ENCODE peak calls at places on chromosome 10, in four cellular contexts. Q, W, X and G are unnamed samples.

GRCh38 chr10:48444266-48444665 is 137.8 kb downstream of the MAPK8 start:
- DNase-seq in Q (no peak), W (no peak), X (no peak), G (no peak)

GRCh38 chr10:49318028-49318427 is 19.1 kb downstream of the C10orf71 start:
- DNase-seq in W (no peak), Q (no peak), X (no peak), G (no peak)

GRCh38 chr10:114538544-114538906 is 119.5 kb downstream of the ABLIM1 start:
- DNase-seq in Q (peak; percentile 48), X (peak; percentile 35), W (no peak), G (no peak)

GRCh38 chr10:89337493-89337892 is 9.7 kb downstream of the IFIT3 start:
- DNase-seq in Q (no peak), W (no peak), X (no peak), G (peak; percentile 15)

GRCh38 chr10:5125315-5126044 is 31.3 kb downstream of the AKR1C3 start:
- DNase-seq in W (no peak), X (no peak), Q (no peak), G (no peak)

GRCh38 chr10:24435374-24435773 is 226.4 kb downstream of the KIAA1217 start:
- DNase-seq in X (no peak), Q (no peak), W (no peak), G (no peak)

GRCh38 chr10:99709480-99710229 is 22.3 kb downstream of the COX15 start:
- DNase-seq in W (no peak), Q (peak; percentile 13), X (no peak), G (peak; percentile 30)

GRCh38 chr10:12414278-12414988 is 65.1 kb downstream of the CAMK1D start:
- DNase-seq in Q (no peak), X (no peak), W (no peak), G (no peak)

GRCh38 chr10:76024460-76025123 is 593.2 kb downstream of the LRMDA start:
- DNase-seq in Q (no peak), W (no peak), X (no peak), G (no peak)

GRCh38 chr10:46544989-46545791 is 11.3 kb downstream of the GPRIN2 start:
- DNase-seq in X (no peak), W (peak; percentile 24), Q (peak; percentile 48), G (peak; percentile 72)

GRCh38 chr10:30995081-30995480 is 36.6 kb downstream of the ZNF438 start:
- DNase-seq in W (no peak), X (no peak), Q (no peak), G (no peak)
- TF ChIP-seq CTCF in W (no peak), X (no peak), Q (no peak), G (no peak)

GRCh38 chr10:125037145-125037544 is 95.2 kb downstream of the ZRANB1 start:
- DNase-seq in X (no peak), Q (no peak), W (no peak), G (no peak)

GRCh38 chr10:125039354-125039769 is 97.4 kb downstream of the ZRANB1 start:
- DNase-seq in Q (no peak), W (no peak), X (no peak), G (no peak)

GRCh38 chr10:125041856-125042506 is 100.1 kb downstream of the ZRANB1 start:
- DNase-seq in W (no peak), Q (no peak), X (no peak), G (no peak)

GRCh38 chr10:125035588-125036298 is 93.8 kb downstream of the ZRANB1 start:
- DNase-seq in X (no peak), W (no peak), Q (no peak), G (no peak)

GRCh38 chr10:125038637-125039036 is 96.7 kb downstream of the ZRANB1 start:
- DNase-seq in X (no peak), W (peak; percentile 71), Q (peak; percentile 37), G (no peak)
- TF ChIP-seq CTCF in X (no peak), W (no peak), Q (no peak), G (no peak)

GRCh38 chr10:20858292-20859124 is 38.6 kb downstream of the NEBL start:
- DNase-seq in W (no peak), X (peak; percentile 9), Q (no peak), G (no peak)
- TF ChIP-seq CTCF in W (peak; percentile 51), X (peak; percentile 65), Q (peak; percentile 24), G (peak; percentile 30)

GRCh38 chr10:104403625-104404024 is 50.0 kb downstream of the CFAP58 start:
- DNase-seq in W (no peak), Q (no peak), X (no peak), G (no peak)

DNA sequence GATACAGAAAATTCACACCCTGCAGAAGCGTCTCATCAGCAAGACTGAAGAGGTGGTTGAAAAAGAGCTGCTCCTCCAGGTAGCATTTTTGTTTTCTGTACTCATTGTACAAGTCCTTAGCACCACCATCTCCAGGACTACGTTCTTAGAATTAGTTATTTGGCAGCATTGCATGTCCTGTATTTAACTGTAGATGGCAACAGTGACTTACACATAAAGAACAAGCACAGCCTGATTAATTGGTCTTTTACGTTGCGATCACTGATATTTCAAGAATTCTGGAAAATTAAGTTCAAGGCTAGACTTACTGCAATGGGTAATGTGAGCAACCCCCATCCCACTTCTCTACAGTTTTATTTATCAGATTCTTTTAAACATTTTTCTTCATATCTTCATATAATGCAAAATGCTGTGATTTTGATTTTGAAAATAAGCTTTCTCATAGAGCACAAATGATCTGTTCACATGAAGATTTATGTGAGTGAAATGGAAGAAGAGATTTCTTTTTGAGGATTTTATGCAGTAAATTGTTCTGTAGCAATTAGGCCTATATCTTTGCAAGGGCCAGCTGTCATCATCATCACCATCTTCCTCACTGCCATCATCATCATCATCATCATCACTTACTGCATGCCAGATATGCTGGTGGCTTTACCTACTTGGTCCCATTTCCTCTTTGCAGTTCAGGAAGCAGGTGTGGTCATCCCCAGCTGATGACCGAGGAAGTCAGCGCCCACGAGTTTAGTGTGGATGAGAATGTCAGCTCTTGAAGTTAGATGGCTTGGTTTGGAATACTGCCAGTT is 53.3 kb downstream of the CFAP58 start:
- DNase-seq in Q (no peak), W (no peak), X (no peak), G (peak; percentile 12)
- TF ChIP-seq CTCF in Q (no peak), W (peak; percentile 30), X (peak; percentile 12), G (no peak)

GRCh38 chr10:73244866-73245477 is 2.1 kb downstream of the DNAJC9 start:
- DNase-seq in Q (no peak), X (no peak), W (no peak), G (no peak)

GRCh38 chr10:73247509-73248258 is 629 bp upstream of the DNAJC9 start:
- DNase-seq in Q (no peak), X (no peak), W (no peak), G (peak; percentile 17)

GRCh38 chr10:73248259-73248724 is 1.2 kb upstream of the DNAJC9 start:
- DNase-seq in W (no peak), Q (no peak), X (no peak), G (no peak)

GRCh38 chr10:73246322-73246782 is 703 bp downstream of the DNAJC9 start:
- DNase-seq in X (no peak), Q (no peak), W (no peak), G (no peak)

GRCh38 chr10:73246783-73247508 is at the start of gene DNAJC9:
- DNase-seq in X (peak; percentile 98), W (peak; percentile 97), Q (peak; percentile 98), G (peak; percentile 91)
- TF ChIP-seq CTCF in X (no peak), W (no peak), Q (no peak), G (no peak)

DNA sequence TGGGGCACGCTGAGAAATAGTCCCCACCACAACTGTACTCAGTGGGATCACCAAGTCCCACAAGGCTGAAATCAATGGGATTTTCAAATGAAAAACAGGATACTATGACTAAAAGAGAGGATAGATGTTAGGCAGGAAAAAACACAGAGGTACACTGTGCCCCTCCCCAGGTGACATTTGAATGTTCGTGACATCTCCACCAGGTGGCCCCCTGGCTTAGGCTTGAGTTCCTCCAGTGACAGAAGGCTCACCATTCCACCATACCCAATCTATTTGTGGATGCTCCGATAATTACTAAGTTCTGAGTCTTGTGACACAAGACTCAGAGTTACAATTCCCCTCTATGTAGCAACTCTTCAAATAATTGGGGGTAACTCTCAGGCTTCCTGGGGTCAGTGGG is 77.5 kb upstream of the KCNMA1 start:
- DNase-seq in X (no peak), W (no peak), Q (no peak), G (no peak)
- TF ChIP-seq CTCF in X (no peak), W (no peak), Q (peak; percentile 21), G (peak; percentile 26)

DNA sequence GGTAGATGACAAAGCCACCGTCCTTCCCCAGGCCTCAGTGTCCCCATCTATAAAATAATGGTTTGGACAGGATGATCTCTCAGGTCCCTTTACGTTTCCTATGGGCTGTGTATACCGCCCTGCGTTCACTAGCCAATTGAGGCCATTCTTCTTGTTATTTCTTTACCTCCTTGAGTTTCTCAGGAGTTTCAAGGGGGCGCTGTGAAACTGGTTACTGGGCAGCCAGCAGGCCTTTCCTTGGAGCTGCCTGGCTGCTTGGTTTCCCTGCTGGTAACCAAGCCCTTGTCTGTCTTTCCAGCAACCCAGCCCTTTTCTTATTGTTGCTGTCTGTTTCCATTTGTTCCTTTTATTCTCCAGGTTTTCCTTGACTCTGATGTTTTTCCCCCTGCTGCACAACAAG is 26.9 kb downstream of the FGF8 start:
- DNase-seq in W (no peak), X (no peak), Q (peak; percentile 57), G (no peak)
- TF ChIP-seq CTCF in W (no peak), X (no peak), Q (no peak), G (no peak)

GRCh38 chr10:116272497-116273221 is at the start of gene GFRA1:
- DNase-seq in W (no peak), Q (peak; percentile 77), X (no peak), G (peak; percentile 63)
- TF ChIP-seq CTCF in W (no peak), Q (no peak), X (no peak), G (no peak)

GRCh38 chr10:987906-988666 is at the start of gene GTPBP4:
- DNase-seq in X (peak; percentile 97), Q (peak; percentile 94), W (peak; percentile 97), G (peak; percentile 97)
- TF ChIP-seq CTCF in X (peak; percentile 34), Q (no peak), W (peak; percentile 29), G (peak; percentile 82)